ENCODE peak calls at places on chromosome 1, in nine cellular contexts. I is NT2/D1; A is neuronal stem cell; Z is GM12878; W is CD4-positive, alpha-beta memory T cell; E is spleen; J is heart left ventricle; B is CD4-positive, CD25-positive, alpha-beta regulatory T cell; D is breast epithelium. S is an unnamed sample.

GRCh38 chr1:109947582-109948284 is 36.8 kb upstream of the AHCYL1 start:
- DNase-seq in B (no peak), D (no peak), A (no peak), J (no peak), E (no peak), W (no peak), Z (no peak), I (peak; percentile 63), S (no peak)

GRCh38 chr1:204842369-204842768 is 28.3 kb upstream of the NFASC start:
- DNase-seq in I (no peak), B (no peak), Z (no peak), E (no peak), A (no peak), J (no peak), D (no peak), W (no peak), S (no peak)

GRCh38 chr1:9844106-9844505 is 20.3 kb upstream of the CLSTN1 start:
- DNase-seq in W (no peak), Z (no peak), J (peak; percentile 26), I (no peak), E (peak; percentile 47), D (peak; percentile 49), B (no peak), A (no peak), S (no peak)

GRCh38 chr1:164498792-164499191 is 60.2 kb upstream of the PBX1 start:
- DNase-seq in B (no peak), E (no peak), J (no peak), Z (no peak), W (no peak), D (no peak), I (no peak), A (no peak), S (no peak)

GRCh38 chr1:25906644-25907300 is 553 bp upstream of the STMN1 start:
- DNase-seq in D (no peak), W (peak; percentile 66), E (no peak), I (no peak), Z (no peak), B (peak; percentile 28), A (no peak), J (no peak), S (peak; percentile 47)

GRCh38 chr1:85200870-85201339 is at the start of gene SYDE2:
- DNase-seq in W (peak; percentile 84), Z (no peak), J (peak; percentile 85), A (peak; percentile 73), E (peak; percentile 93), B (peak; percentile 83), D (peak; percentile 67), I (peak; percentile 68), S (peak; percentile 81)

GRCh38 chr1:183632087-183632486 is 3.5 kb downstream of the ARPC5 start:
- DNase-seq in Z (no peak), I (no peak), W (no peak), B (no peak), J (no peak), A (no peak), E (no peak), D (no peak), S (no peak)

GRCh38 chr1:27643626-27644368 is 8.8 kb upstream of the FGR start:
- DNase-seq in A (no peak), D (no peak), Z (no peak), I (no peak), J (peak; percentile 71), W (peak; percentile 71), E (peak; percentile 88), B (peak; percentile 75), S (no peak)

GRCh38 chr1:97905141-97905540 is 15.7 kb downstream of the DPYD start:
- DNase-seq in B (no peak), E (no peak), Z (no peak), D (no peak), W (no peak), I (no peak), J (no peak), A (no peak), S (no peak)

GRCh38 chr1:97906567-97907228 is 14.1 kb downstream of the DPYD start:
- DNase-seq in W (no peak), E (no peak), Z (no peak), A (no peak), I (no peak), B (no peak), J (peak; percentile 66), D (no peak), S (peak; percentile 63)

GRCh38 chr1:97903626-97904025 is 17.2 kb downstream of the DPYD start:
- DNase-seq in B (no peak), D (no peak), E (no peak), I (no peak), J (no peak), Z (no peak), W (no peak), A (no peak), S (no peak)

GRCh38 chr1:97902067-97902466 is 18.8 kb downstream of the DPYD start:
- DNase-seq in E (no peak), Z (no peak), I (no peak), A (no peak), D (no peak), B (no peak), J (no peak), W (no peak), S (no peak)

GRCh38 chr1:97904528-97904927 is 16.3 kb downstream of the DPYD start:
- DNase-seq in D (no peak), Z (no peak), B (no peak), A (no peak), W (no peak), J (no peak), E (no peak), I (no peak), S (no peak)
- H3K4me1 ChIP-seq in D (peaks cover 15% of the 10 kb centered on the region), Z (no peaks in the 10 kb centered on the region), B (peaks cover 17% of the 10 kb centered on the region), A (peaks cover 28% of the 10 kb centered on the region), W (peaks cover 19% of the 10 kb centered on the region), J (peaks cover 93% of the 10 kb centered on the region), E (peaks cover 71% of the 10 kb centered on the region), I (no peaks in the 10 kb centered on the region), S (peaks cover 16% of the 10 kb centered on the region)

DNA sequence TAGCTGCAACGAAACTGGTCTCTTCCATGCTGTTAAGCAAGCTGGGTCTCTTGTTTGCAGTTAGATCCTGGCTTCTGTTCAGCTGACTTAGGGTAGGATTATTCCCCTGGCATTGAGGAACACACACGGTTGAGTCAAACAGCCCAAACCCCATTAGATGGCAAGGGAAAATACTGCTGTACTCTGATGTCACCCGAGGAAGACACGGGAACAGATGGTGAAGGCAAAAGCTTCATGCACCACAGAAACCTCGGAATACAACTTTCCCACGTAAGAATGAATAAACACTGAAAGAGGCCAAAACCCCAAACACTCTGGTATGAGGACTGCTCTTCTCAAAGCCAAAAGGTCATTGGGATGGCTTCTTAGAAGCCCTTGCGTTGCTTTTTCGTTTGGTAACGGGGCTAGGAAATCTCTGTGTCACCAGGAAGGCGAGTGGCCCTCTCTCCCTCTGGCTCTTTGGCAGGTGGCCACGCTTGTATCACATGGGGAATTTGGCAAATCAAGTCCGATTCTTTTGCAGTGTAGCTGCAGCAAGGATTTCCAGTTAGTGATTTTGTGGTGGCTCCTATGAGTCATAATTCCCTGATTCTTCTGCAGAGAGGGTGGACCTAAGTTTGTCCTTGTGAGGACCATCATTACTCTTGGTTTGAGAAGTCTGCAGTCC is 16.7 kb upstream of the LYST start:
- DNase-seq in J (peak; percentile 91), Z (peak; percentile 76), A (no peak), I (no peak), D (peak; percentile 96), E (no peak), B (no peak), W (no peak), S (peak; percentile 74)
- H3K4me3 ChIP-seq in J (peak overlapping the region; percentile 8), Z (peak overlapping the region; percentile 33), A (no peak overlapping the region), I (no peak overlapping the region), D (peak overlapping the region; percentile 59), E (no peak overlapping the region), B (no peak overlapping the region), W (no peak overlapping the region), S (peak overlapping the region; percentile 10)

GRCh38 chr1:208175508-208175895 is 68.7 kb downstream of the PLXNA2 start:
- DNase-seq in B (no peak), W (no peak), E (no peak), A (no peak), J (no peak), D (no peak), Z (no peak), I (no peak), S (no peak)

GRCh38 chr1:208172389-208173140 is 71.6 kb downstream of the PLXNA2 start:
- DNase-seq in W (no peak), Z (no peak), B (no peak), J (no peak), I (no peak), D (no peak), A (no peak), E (no peak), S (no peak)

GRCh38 chr1:208173749-208174148 is 70.4 kb downstream of the PLXNA2 start:
- DNase-seq in B (no peak), E (no peak), J (no peak), W (no peak), Z (no peak), A (no peak), D (no peak), I (no peak), S (no peak)

GRCh38 chr1:208174736-208175507 is 69.3 kb downstream of the PLXNA2 start:
- DNase-seq in Z (no peak), B (no peak), D (no peak), I (no peak), E (no peak), J (no peak), A (no peak), W (no peak), S (no peak)

DNA sequence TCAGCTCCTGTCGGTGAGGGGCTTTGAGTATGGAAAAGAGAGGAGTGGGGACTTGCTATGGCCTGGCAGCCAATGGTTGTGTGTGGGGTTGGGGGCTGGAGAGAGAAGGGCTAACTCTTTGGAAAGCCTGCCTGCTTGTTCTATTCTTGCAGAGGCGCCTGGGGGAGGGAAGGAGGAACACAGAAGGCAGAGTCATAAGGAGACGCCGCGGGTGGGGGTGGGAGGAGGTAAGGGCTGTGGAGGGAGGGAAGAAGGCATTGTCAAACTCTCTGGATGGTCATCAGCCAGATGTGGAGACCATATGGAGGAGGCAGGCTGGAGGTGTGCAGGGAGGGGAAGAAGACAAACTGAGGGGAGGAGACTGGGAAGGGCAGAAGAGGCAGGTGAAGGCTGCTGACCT is 70.0 kb downstream of the PLXNA2 start:
- DNase-seq in J (no peak), A (no peak), B (no peak), Z (no peak), D (no peak), E (no peak), W (no peak), I (no peak), S (no peak)
- H3K4me1 ChIP-seq in J (peaks cover 12% of the 10 kb centered on the region), A (peaks cover 39% of the 10 kb centered on the region), B (no peaks in the 10 kb centered on the region), Z (peaks cover 2% of the 10 kb centered on the region), D (no peaks in the 10 kb centered on the region), E (no peaks in the 10 kb centered on the region), W (no peaks in the 10 kb centered on the region), I (peaks cover 18% of the 10 kb centered on the region), S (peaks cover 22% of the 10 kb centered on the region)

GRCh38 chr1:19268445-19268844 is 16.8 kb downstream of the MRTO4 start:
- DNase-seq in D (no peak), A (no peak), Z (no peak), J (no peak), W (no peak), I (no peak), E (no peak), B (no peak), S (no peak)

GRCh38 chr1:19274636-19275035 is 13.9 kb downstream of the AKR7A3 start:
- DNase-seq in W (no peak), D (no peak), I (no peak), B (no peak), E (no peak), J (no peak), Z (no peak), A (no peak), S (no peak)

GRCh38 chr1:19272064-19272463 is 16.5 kb downstream of the AKR7A3 start:
- DNase-seq in E (no peak), B (no peak), W (no peak), Z (no peak), A (no peak), I (no peak), J (no peak), D (no peak), S (no peak)

DNA sequence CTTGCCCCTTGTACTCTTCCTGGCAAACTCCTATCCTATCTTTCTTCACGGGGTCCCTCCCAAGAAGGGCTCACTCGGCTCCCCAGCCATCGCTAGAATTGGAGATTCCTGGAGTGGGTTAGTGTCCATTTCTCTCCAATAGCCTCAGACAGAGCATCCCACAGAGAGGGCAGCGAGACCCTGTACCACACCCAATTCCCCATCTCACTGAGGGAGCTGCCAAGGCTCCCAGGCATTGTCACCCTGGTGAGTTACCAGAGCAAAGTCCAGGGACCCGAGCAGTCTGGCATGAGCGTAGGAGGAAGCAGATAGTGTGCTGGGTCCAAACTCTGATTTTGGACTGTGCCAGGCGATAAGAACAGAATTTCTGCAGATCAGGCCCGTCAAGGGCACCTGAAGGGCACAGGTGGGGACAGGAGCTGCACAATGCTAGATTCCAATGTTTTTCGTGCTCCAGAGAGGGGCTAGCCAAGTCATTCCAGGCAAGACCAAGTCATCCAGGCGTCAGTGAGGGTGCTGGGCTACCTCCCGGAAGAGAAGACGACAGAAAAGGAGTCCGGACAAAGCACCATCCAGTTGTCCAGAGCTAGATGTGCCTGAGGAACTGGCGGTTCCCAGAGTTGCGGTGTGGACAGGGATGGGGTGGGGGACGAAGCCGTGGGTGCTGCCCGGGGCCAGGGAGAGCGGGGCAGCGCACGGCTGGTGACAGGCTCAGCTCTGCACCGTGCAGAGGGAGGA is 15.3 kb downstream of the AKR7A3 start:
- DNase-seq in Z (no peak), E (no peak), B (no peak), I (no peak), J (no peak), D (no peak), A (no peak), W (no peak), S (no peak)
- H3K4me3 ChIP-seq in Z (no peak overlapping the region), E (no peak overlapping the region), B (no peak overlapping the region), I (no peak overlapping the region), J (no peak overlapping the region), D (peak overlapping the region; percentile 25), A (no peak overlapping the region), W (no peak overlapping the region), S (no peak overlapping the region)

S was measured in left lung.